ENCODE peak calls at places on chromosomes 1 and 21, in six cellular contexts. L is mammary epithelial cell; U is cardiac fibroblast; A is activated T-helper 2 cell treated with anti-CD3 and anti-CD28 coated beads, Interferon-gamma antibody, Interleukin-2, Interleukin-4, amounts not matched to agents 10 μg/mL and 5 μg/mL and 100 μg/mL, durations not matched to agents 14 hours and 24 hours and 36 hours; K is activated naive CD8-positive, alpha-beta T cell treated with anti-CD3 and anti-CD28 coated beads, Interleukin-2, amount 10 ng/mL, durations not matched to agents 7 days and 5 days; Z is GM13976. O is an unnamed sample.

GRCh38 chr21:45320261-45320990 is 32.7 kb upstream of the POFUT2 start:
- DNase-seq in L (no peak), U (no peak), A (no peak), K (no peak), Z (no peak), O (peak; percentile 82)

GRCh38 chr1:226762055-226762454 is 23.0 kb upstream of the ITPKB start:
- DNase-seq in L (no peak), U (no peak), A (no peak), K (no peak), Z (no peak), O (no peak)

GRCh38 chr21:40555129-40555528 is 291.8 kb downstream of the DSCAM start:
- DNase-seq in L (no peak), U (no peak), A (no peak), K (no peak), Z (no peak), O (no peak)

GRCh38 chr1:12161662-12162458 is 4.9 kb upstream of the TNFRSF1B start:
- DNase-seq in L (peak; percentile 80), U (peak; percentile 93), A (peak; percentile 79), K (peak; percentile 74), Z (peak; percentile 88), O (peak; percentile 80)

GRCh38 chr1:22349302-22350043 is 102.2 kb upstream of the ZBTB40 start:
- DNase-seq in L (no peak), U (no peak), A (no peak), K (no peak), Z (no peak), O (no peak)

GRCh38 chr21:41009398-41010177 is 158.4 kb upstream of the BACE2 start:
- DNase-seq in L (no peak), U (no peak), A (no peak), K (no peak), Z (no peak), O (no peak)

GRCh38 chr1:107405241-107405640 is 264.4 kb downstream of the NTNG1 start:
- DNase-seq in L (peak; percentile 52), U (no peak), A (no peak), K (no peak), Z (no peak), O (no peak)

GRCh38 chr1:24321150-24321549 is 2.0 kb downstream of the GRHL3 start:
- DNase-seq in L (peak; percentile 43), U (no peak), A (no peak), K (no peak), Z (no peak), O (no peak)